ENCODE peak calls at places on chromosomes 1 and 21, in four cellular contexts. Z is NCI-H510A, M is NCI-H1694 treated with DMSO at 0.1 percent for 48 hours, D is AG08396. O is an unnamed sample.

GRCh38 chr1:69858534-69858933 is 290.8 kb downstream of the LRRC7 start:
- DNase-seq in Z (no peak), M (no peak), D (no peak), O (no peak)

GRCh38 chr21:41080485-41080884 is 87.5 kb upstream of the BACE2 start:
- DNase-seq in Z (no peak), M (no peak), D (no peak), O (no peak)

GRCh38 chr1:165595561-165595960 is 35.5 kb upstream of the MGST3 start:
- DNase-seq in Z (no peak), M (no peak), D (no peak), O (no peak)

GRCh38 chr1:24048205-24048869 is 63.6 kb downstream of the MYOM3 start:
- DNase-seq in Z (no peak), M (no peak), D (no peak), O (no peak)

GRCh38 chr1:110152133-110152785 is 2.0 kb downstream of the SLC6A17 start:
- DNase-seq in Z (no peak), M (no peak), D (peak), O (no peak)

GRCh38 chr1:214224605-214225354 is 56.2 kb upstream of the SMYD2 start:
- DNase-seq in Z (no peak), M (no peak), D (peak), O (no peak)

GRCh38 chr1:29062157-29062942 is 61.4 kb downstream of the TMEM200B start:
- DNase-seq in Z (no peak), M (no peak), D (no peak), O (no peak)

GRCh38 chr21:45270306-45270821 is 17.3 kb downstream of the POFUT2 start:
- DNase-seq in Z (no peak), M (no peak), D (no peak), O (no peak)

GRCh38 chr1:19734472-19734999 is 65.2 kb downstream of the TMCO4 start:
- DNase-seq in Z (no peak), M (no peak), D (peak), O (no peak)

GRCh38 chr1:156475568-156476500 is 24.7 kb downstream of the MEF2D start:
- DNase-seq in Z (peak), M (peak), D (peak), O (no peak)

GRCh38 chr1:222926566-222926965 is 111.7 kb downstream of the DISP1 start:
- DNase-seq in Z (peak), M (no peak), D (peak), O (no peak)

GRCh38 chr1:237012789-237013383 is 8.6 kb upstream of the MT1HL1 start:
- DNase-seq in Z (no peak), M (peak), D (no peak), O (no peak)

GRCh38 chr1:164163291-164163845 is 395.6 kb upstream of the PBX1 start:
- DNase-seq in Z (no peak), M (no peak), D (no peak), O (no peak)

GRCh38 chr1:213714645-213715044 is 273.1 kb upstream of the PROX1 start:
- DNase-seq in Z (no peak), M (no peak), D (no peak), O (no peak)

GRCh38 chr1:7384121-7384520 is 387.0 kb upstream of the VAMP3 start:
- DNase-seq in Z (no peak), M (no peak), D (no peak), O (no peak)

GRCh38 chr1:117370509-117370908 is 3.3 kb downstream of the MAN1A2 start:
- DNase-seq in Z (no peak), M (no peak), D (no peak), O (no peak)

GRCh38 chr1:156821801-156822200 is 5.2 kb upstream of the SH2D2A start:
- DNase-seq in Z (no peak), M (no peak), D (no peak), O (no peak)

GRCh38 chr21:29164330-29164942 is 34.0 kb downstream of the MAP3K7CL start:
- DNase-seq in Z (no peak), M (peak), D (peak), O (peak)

GRCh38 chr1:172429324-172430127 is 9.0 kb downstream of the C1orf105 start:
- DNase-seq in Z (peak), M (peak), D (peak), O (peak)

GRCh38 chr1:157983787-157984186 is 9.7 kb upstream of the KIRREL1 start:
- DNase-seq in Z (no peak), M (no peak), D (no peak), O (no peak)

GRCh38 chr1:91640877-91641526 is 140.4 kb downstream of the CDC7 start:
- DNase-seq in Z (no peak), M (no peak), D (no peak), O (no peak)

GRCh38 chr1:7447736-7448135 is 323.4 kb upstream of the VAMP3 start:
- DNase-seq in Z (peak), M (no peak), D (no peak), O (no peak)

GRCh38 chr1:160996195-160996594 is 24.8 kb downstream of the F11R start:
- DNase-seq in Z (no peak), M (no peak), D (no peak), O (no peak)

GRCh38 chr1:204108312-204109141 is 35.6 kb downstream of the SOX13 start:
- DNase-seq in Z (peak), M (no peak), D (no peak), O (no peak)

GRCh38 chr21:44677881-44678280 is 4.1 kb downstream of the KRTAP12-1 start:
- DNase-seq in Z (no peak), M (no peak), D (no peak), O (no peak)

GRCh38 chr1:85361106-85361505 is 84.7 kb upstream of the BCL10 start:
- DNase-seq in Z (no peak), M (no peak), D (peak), O (no peak)

GRCh38 chr21:46077674-46078101 is 20.2 kb upstream of the COL6A2 start:
- DNase-seq in Z (no peak), M (no peak), D (no peak), O (no peak)

GRCh38 chr1:80799457-80799856 is 1001.3 kb upstream of the ADGRL2 start:
- DNase-seq in Z (no peak), M (no peak), D (no peak), O (no peak)

GRCh38 chr1:201383647-201384405 is 6.3 kb upstream of the TNNT2 start:
- DNase-seq in Z (peak), M (peak), D (peak), O (no peak)

GRCh38 chr21:45559216-45560105 is 17.2 kb upstream of the SLC19A1 start:
- DNase-seq in Z (no peak), M (no peak), D (no peak), O (no peak)